ENCODE peak calls at places on chromosomes 1 and 21, in four cellular contexts. N, T, G and F are unnamed samples.

GRCh38 chr21:40902299-40902698 is 55.3 kb upstream of the DSCAM start:
- DNase-seq in N (peak), G (no peak), T (no peak), F (no peak)

GRCh38 chr1:90879281-90879680 is 142.6 kb downstream of the ZNF644 start:
- DNase-seq in N (no peak), T (no peak), G (no peak), F (peak)

GRCh38 chr1:244104309-244105060 is 53.4 kb downstream of the ZBTB18 start:
- DNase-seq in G (no peak), N (no peak), T (peak), F (peak)

GRCh38 chr21:17387030-17387617 is 125.7 kb upstream of the CXADR start:
- DNase-seq in N (peak), T (peak), G (peak), F (peak)

GRCh38 chr1:229690662-229691061 is 64.6 kb downstream of the URB2 start:
- DNase-seq in T (no peak), G (no peak), N (no peak), F (no peak)

GRCh38 chr1:103424645-103425044 is 100.9 kb upstream of the RNPC3 start:
- DNase-seq in G (no peak), N (no peak), T (no peak), F (no peak)

GRCh38 chr1:41712687-41713086 is 206.0 kb downstream of the HIVEP3 start:
- DNase-seq in N (no peak), G (no peak), T (no peak), F (no peak)

GRCh38 chr21:34126691-34127090 is 53.3 kb downstream of the MRPS6 start:
- DNase-seq in N (no peak), T (peak), G (no peak), F (peak)

GRCh38 chr1:209246660-209247059 is 336.9 kb upstream of the CAMK1G start:
- DNase-seq in T (peak), G (no peak), N (no peak), F (no peak)

GRCh38 chr21:44335266-44336059 is 3.7 kb downstream of the CFAP410 start:
- DNase-seq in N (no peak), G (no peak), T (no peak), F (no peak)

GRCh38 chr1:198878566-198878965 is 239.7 kb downstream of the PTPRC start:
- DNase-seq in T (no peak), N (no peak), G (no peak), F (no peak)

GRCh38 chr1:236681184-236681583 is 5.1 kb upstream of the ACTN2 start:
- DNase-seq in G (no peak), N (no peak), T (no peak), F (no peak)

GRCh38 chr1:10781137-10781536 is 15.3 kb downstream of the CASZ1 start:
- DNase-seq in N (no peak), G (no peak), T (no peak), F (no peak)

GRCh38 chr1:219917281-219917680 is 11.1 kb downstream of the SLC30A10 start:
- DNase-seq in T (no peak), N (no peak), G (no peak), F (no peak)

GRCh38 chr1:115089443-115090340 is at the start of gene TSPAN2:
- DNase-seq in G (no peak), N (peak), T (peak), F (peak)

GRCh38 chr21:32520885-32521735 is 64.2 kb downstream of the TCP10L start:
- DNase-seq in T (peak), G (no peak), N (peak), F (peak)

GRCh38 chr21:28230559-28230958 is 762.1 kb downstream of the LTN1 start:
- DNase-seq in G (no peak), T (no peak), N (no peak), F (no peak)

GRCh38 chr1:88985033-88985432 is 7.4 kb downstream of the KYAT3 start:
- DNase-seq in N (no peak), G (no peak), T (peak), F (peak)

GRCh38 chr21:46327711-46328110 is 3.8 kb downstream of the PCNT start:
- DNase-seq in N (no peak), G (no peak), T (no peak), F (no peak)

GRCh38 chr1:45843474-45843905 is 40.1 kb downstream of the MAST2 start:
- DNase-seq in N (no peak), G (no peak), T (peak), F (peak)

GRCh38 chr1:42162181-42162580 is 2.4 kb downstream of the GUCA2A start:
- DNase-seq in T (no peak), G (no peak), N (no peak), F (no peak)

GRCh38 chr1:43968348-43968948 is 1.4 kb upstream of the DPH2 start:
- DNase-seq in G (no peak), N (no peak), T (peak), F (no peak)

GRCh38 chr1:55050283-55050682 is 10.9 kb downstream of the PCSK9 start:
- DNase-seq in N (no peak), G (no peak), T (peak), F (peak)

GRCh38 chr1:84505167-84506001 is 802 bp upstream of the SPATA1 start:
- DNase-seq in T (peak), N (peak), G (peak), F (peak)

GRCh38 chr1:206687915-206688442 is 3.3 kb downstream of the MAPKAPK2 start:
- DNase-seq in T (no peak), G (no peak), N (no peak), F (peak)

GRCh38 chr1:245458234-245458633 is 303.4 kb downstream of the KIF26B start:
- DNase-seq in G (no peak), N (no peak), T (peak), F (no peak)

GRCh38 chr1:218640213-218640612 is 295.1 kb downstream of the TGFB2 start:
- DNase-seq in G (no peak), N (no peak), T (no peak), F (no peak)

GRCh38 chr1:67535474-67535873 is 105.3 kb upstream of the SERBP1 start:
- DNase-seq in G (peak), N (peak), T (peak), F (peak)

GRCh38 chr1:159921700-159922498 is 3.4 kb downstream of the TAGLN2 start:
- DNase-seq in T (no peak), G (peak), N (no peak), F (peak)

GRCh38 chr1:17866451-17867029 is 111.4 kb downstream of the ACTL8 start:
- DNase-seq in N (no peak), T (peak), G (no peak), F (peak)

GRCh38 chr21:16572032-16572431 is 842.2 kb downstream of the USP25 start:
- DNase-seq in N (no peak), T (no peak), G (no peak), F (no peak)

GRCh38 chr1:109783436-109783835 is 19.7 kb upstream of the EPS8L3 start:
- DNase-seq in N (peak), T (peak), G (no peak), F (peak)

GRCh38 chr1:10663668-10664035 is 132.8 kb downstream of the CASZ1 start:
- DNase-seq in T (peak), G (no peak), N (peak), F (no peak)

GRCh38 chr1:224378855-224379631 is 22.4 kb downstream of the CNIH4 start:
- DNase-seq in G (no peak), N (no peak), T (no peak), F (no peak)

GRCh38 chr1:184686540-184686939 is 68.1 kb downstream of the EDEM3 start:
- DNase-seq in N (no peak), G (no peak), T (no peak), F (no peak)